ENCODE peak calls at places on chromosomes 11 and 22, in five cellular contexts. N is keratinocyte; O is breast epithelium; F is CD4-positive, alpha-beta T cell; G is tibial artery. J is an unnamed sample.

GRCh38 chr22:33715626-33716025 is 204.7 kb downstream of the LARGE1 start:
- DNase-seq in F (no peak), N (no peak), O (no peak), G (no peak), J (no peak)

GRCh38 chr22:42214625-42215415 is 55.6 kb downstream of the TCF20 start:
- DNase-seq in O (no peak), G (no peak), N (no peak), F (no peak), J (peak; percentile 87)

GRCh38 chr11:112249871-112250590 is 10.6 kb downstream of the PLET1 start:
- DNase-seq in N (no peak), O (peak; percentile 26), G (no peak), F (no peak), J (no peak)

GRCh38 chr11:61963016-61963281 is 4.5 kb downstream of the FTH1 start:
- DNase-seq in O (no peak), N (no peak), G (no peak), F (no peak), J (no peak)

GRCh38 chr11:123684601-123685000 is 30.2 kb upstream of the SCN3B start:
- DNase-seq in G (no peak), O (no peak), F (no peak), N (no peak), J (no peak)

GRCh38 chr22:29139965-29140782 is 65.5 kb upstream of the EMID1 start:
- DNase-seq in G (no peak), N (no peak), O (no peak), F (no peak), J (no peak)

GRCh38 chr22:40499187-40499753 is 128.9 kb downstream of the SGSM3 start:
- DNase-seq in O (no peak), N (peak; percentile 69), G (peak; percentile 72), F (no peak), J (no peak)

GRCh38 chr11:103609117-103610066 is 427.0 kb upstream of the DDI1 start:
- DNase-seq in O (no peak), F (no peak), G (no peak), N (peak; percentile 81), J (no peak)

GRCh38 chr11:36375348-36376314 is 79.5 kb downstream of the PRR5L start:
- DNase-seq in G (no peak), N (no peak), O (no peak), F (no peak), J (no peak)

GRCh38 chr22:20062766-20063083 is 17.3 kb upstream of the DGCR8 start:
- DNase-seq in O (no peak), F (no peak), G (no peak), N (no peak), J (no peak)

GRCh38 chr11:130178992-130179391 is 19.4 kb downstream of the ST14 start:
- DNase-seq in O (peak; percentile 37), F (no peak), G (no peak), N (no peak), J (no peak)

GRCh38 chr11:29293825-29294224 is 723.0 kb downstream of the KCNA4 start:
- DNase-seq in F (no peak), N (no peak), G (no peak), O (no peak), J (no peak)

GRCh38 chr11:133520707-133521106 is 11.6 kb downstream of the OPCML start:
- DNase-seq in N (no peak), F (no peak), O (no peak), G (peak; percentile 36), J (no peak)

GRCh38 chr11:87180743-87181142 is 143.0 kb downstream of the TMEM135 start:
- DNase-seq in G (no peak), N (no peak), F (no peak), O (no peak), J (no peak)

GRCh38 chr11:131924446-131925240 is 554.2 kb downstream of the NTM start:
- DNase-seq in F (no peak), G (no peak), O (no peak), N (no peak), J (no peak)

DNA sequence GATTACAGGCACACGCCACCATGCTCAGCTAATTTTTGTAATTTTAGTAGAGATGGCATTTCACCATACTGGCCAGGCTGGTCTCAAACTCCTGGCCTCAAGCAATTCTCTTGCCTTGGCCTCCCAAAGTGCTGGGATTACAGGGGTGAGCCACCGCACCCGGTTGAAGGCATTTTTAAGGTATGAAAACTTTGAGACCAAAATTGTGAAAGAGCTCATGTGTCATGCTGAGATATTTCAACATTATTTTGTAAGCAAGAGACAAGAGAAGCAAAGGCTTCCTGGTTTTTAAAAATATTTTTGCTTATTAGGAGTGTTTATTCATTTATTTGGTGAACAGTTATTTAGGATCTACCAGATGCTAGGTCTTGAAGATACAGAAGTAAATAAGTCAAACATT is 6.8 kb downstream of the NHERF4 start:
- DNase-seq in G (no peak), F (no peak), O (no peak), N (no peak), J (no peak)
- H3K27ac ChIP-seq in G (no peak overlapping the region), F (no peak overlapping the region), O (no peak overlapping the region), N (no peak overlapping the region), J (no peak overlapping the region)

GRCh38 chr11:8017071-8017470 is 29.9 kb downstream of the EIF3F start:
- DNase-seq in F (no peak), N (no peak), G (no peak), O (no peak), J (no peak)

GRCh38 chr11:8019671-8020597 is 32.8 kb downstream of the EIF3F start:
- DNase-seq in N (no peak), O (no peak), F (no peak), G (no peak), J (no peak)

GRCh38 chr11:8016396-8016949 is 29.3 kb downstream of the EIF3F start:
- DNase-seq in G (no peak), N (no peak), F (no peak), O (no peak), J (no peak)

GRCh38 chr11:8018742-8019631 is 31.9 kb downstream of the EIF3F start:
- DNase-seq in N (no peak), G (peak; percentile 77), F (peak; percentile 70), O (peak; percentile 73), J (peak; percentile 21)

DNA sequence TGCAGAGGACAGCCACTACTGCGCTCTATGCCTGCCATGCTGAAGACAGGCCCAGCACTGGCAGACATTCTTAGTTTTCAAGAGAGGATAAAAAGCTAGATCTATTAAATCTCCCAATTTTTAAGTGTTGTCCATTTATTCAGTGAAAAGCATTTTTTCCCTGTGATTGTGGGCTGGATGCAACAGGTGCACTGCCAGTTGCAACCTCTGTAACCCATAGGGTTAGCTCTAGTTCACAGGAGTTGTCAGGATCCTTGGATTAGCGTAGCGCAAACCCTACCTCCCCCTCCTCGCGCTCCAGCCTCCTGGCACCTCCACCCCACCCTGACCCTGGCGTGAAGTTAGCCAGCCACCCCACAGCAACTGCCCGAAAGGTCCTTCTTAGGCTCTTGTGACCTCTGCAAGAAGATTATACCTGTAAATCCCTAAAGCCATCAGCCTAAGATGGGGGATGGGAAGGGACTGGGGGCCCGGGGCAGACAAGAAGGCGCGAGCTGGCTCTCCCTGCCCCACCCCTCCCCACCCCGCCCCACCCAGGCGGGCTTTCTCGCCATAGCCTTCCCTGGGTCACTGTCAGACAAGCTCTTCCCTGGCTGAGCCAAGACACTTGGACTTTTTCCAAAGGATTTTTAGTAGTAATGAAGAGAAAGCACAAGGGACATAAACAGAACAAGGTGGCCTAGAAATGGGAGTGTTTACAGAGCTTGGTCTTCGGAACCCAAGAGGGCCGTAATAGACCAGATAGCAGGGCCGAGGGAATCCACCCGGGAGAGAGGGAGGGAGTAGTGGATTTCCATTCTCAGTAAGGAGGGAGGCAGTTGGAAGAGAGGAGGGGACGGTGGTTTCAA is 31.0 kb downstream of the EIF3F start:
- DNase-seq in G (no peak), N (no peak), F (no peak), O (peak; percentile 26), J (no peak)
- H3K27ac ChIP-seq in G (no peak overlapping the region), N (no peak overlapping the region), F (no peak overlapping the region), O (peak overlapping the region; percentile 94), J (peak overlapping the region; percentile 58)

GRCh38 chr11:72634472-72635095 is 39.6 kb downstream of the PDE2A start:
- DNase-seq in F (no peak), G (no peak), O (no peak), N (no peak), J (no peak)

GRCh38 chr11:72633068-72633467 is 41.2 kb downstream of the PDE2A start:
- DNase-seq in F (no peak), O (no peak), N (no peak), G (no peak), J (no peak)

GRCh38 chr11:72634016-72634415 is 40.2 kb downstream of the PDE2A start:
- DNase-seq in N (no peak), F (no peak), G (no peak), O (no peak), J (no peak)

GRCh38 chr11:72630104-72630852 is 43.9 kb downstream of the PDE2A start:
- DNase-seq in F (no peak), N (no peak), O (no peak), G (no peak), J (peak; percentile 13)

DNA sequence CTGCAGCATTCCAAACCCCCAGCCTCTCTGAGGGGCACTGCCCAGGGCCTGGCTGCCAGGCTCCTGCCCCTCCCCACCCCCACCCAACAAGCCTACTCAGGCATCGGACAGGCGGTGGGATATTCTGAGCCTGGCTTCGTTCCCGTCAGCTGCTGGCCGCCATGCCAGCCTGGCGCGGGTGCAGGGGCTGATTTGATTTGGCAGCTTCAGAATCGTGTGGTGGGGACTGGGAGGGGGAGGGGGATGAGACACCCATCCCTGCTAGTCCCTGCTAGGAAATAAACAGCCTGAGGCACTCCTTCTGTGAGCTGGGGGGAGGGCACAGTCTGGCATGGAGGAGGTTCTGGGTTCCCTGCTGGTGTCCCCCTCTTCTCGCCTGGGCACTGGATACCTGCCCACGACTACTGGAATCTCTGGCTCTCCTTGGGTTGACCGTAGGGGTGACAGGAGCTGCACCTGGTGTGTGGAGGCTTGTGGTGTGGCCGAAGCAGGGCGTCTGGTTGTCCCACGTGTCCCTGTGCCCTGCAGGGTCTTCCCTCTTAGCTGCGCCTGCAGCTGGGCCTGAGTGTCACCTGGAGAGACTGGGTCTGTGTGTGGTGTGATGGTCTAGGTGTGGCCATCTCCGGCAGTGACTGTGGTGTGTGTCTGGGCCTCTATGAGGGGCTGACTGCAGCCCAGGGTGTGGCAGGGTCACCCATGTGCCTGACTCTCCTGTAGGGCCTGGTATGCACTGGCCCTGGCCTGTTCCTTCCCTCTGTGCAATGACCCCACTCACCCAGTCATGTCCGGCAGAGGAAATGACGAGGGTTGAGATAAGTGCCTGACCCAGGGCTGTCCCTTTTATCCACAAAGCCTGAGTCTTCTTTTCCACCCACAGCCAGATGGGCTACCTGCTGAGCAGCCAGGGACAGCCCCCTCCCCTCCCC is 42.2 kb downstream of the PDE2A start:
- DNase-seq in O (no peak), N (no peak), F (no peak), G (no peak), J (no peak)
- H3K27ac ChIP-seq in O (peak overlapping the region; percentile 68), N (no peak overlapping the region), F (no peak overlapping the region), G (peak overlapping the region; percentile 42), J (peak overlapping the region; percentile 32)

DNA sequence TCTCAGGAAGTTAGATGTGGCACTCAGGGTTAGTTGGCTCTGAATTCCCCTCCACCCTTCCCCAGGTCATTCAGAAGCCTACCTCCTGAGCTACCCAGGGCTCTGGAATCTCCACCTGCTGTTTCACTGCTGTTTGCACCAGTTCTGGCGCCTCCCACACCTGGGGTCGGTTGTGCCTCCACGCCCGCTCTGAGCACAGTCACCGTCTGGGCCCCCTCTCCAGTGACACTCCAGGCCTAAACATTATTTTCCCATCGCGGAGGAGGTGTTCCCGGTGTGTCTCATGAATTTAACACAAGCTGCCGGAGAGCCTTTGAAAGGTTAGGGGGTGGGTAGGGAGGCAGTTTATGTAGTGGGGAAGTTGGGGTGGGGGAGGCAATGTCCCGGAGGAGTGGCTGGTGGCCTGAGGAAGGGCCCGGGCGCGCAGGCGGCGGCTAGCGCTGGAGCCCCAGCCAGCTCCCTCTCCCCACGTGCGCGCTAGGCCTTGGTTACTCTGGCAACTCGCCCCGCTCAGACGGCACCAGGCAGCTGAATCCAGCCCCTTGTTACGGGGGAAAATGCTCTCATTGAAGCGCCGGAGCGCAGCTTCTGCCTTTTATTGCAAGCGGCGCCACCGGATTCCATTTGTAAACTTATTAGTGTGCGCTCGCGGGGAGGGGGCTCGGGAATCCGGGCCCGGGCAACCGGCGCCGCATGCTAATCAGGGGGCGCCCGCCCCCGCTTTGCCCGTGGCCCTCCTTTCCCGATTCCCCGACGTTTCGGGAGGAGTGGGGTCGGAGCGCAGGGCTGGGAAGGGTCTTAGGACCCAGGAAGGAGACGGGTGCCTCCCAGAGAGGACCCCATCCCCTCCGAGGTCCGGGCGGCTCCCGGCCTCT is 52.4 kb downstream of the GRIK4 start:
- DNase-seq in F (no peak), O (no peak), G (no peak), N (no peak), J (peak; percentile 89)
- H3K27ac ChIP-seq in F (no peak overlapping the region), O (peak overlapping the region; percentile 15), G (no peak overlapping the region), N (no peak overlapping the region), J (peak overlapping the region; percentile 90)